ENCODE peak calls at places on chromosomes 11 and 22, in seven cellular contexts. One of them, this sample, is unnamed.

GRCh38 chr11:60305906-60306619 is 21.0 kb upstream of the MS4A6E start:
- DNase-seq in body of pancreas: no peak
- DNase-seq in suprapubic skin: no peak
- DNase-seq in A549: no peak
- DNase-seq in spleen: no peak
- DNase-seq in transverse colon: no peak
- DNase-seq in H1: no peak
- DNase-seq in this sample: no peak

GRCh38 chr22:46340676-46341075 is 5.2 kb downstream of the TRMU start:
- DNase-seq in body of pancreas: no peak
- DNase-seq in suprapubic skin: no peak
- DNase-seq in A549: no peak
- DNase-seq in spleen: peak; percentile 50
- DNase-seq in transverse colon: no peak
- DNase-seq in H1: no peak
- DNase-seq in this sample: no peak

GRCh38 chr11:38814670-38815069 is 2216.6 kb upstream of the RAG2 start:
- DNase-seq in body of pancreas: no peak
- DNase-seq in suprapubic skin: no peak
- DNase-seq in A549: no peak
- DNase-seq in spleen: no peak
- DNase-seq in transverse colon: no peak
- DNase-seq in H1: no peak
- DNase-seq in this sample: no peak

GRCh38 chr11:99256614-99257013 is 235.9 kb downstream of the CNTN5 start:
- DNase-seq in body of pancreas: no peak
- DNase-seq in suprapubic skin: no peak
- DNase-seq in A549: no peak
- DNase-seq in spleen: no peak
- DNase-seq in transverse colon: no peak
- DNase-seq in H1: no peak
- DNase-seq in this sample: no peak

GRCh38 chr22:27416553-27417427 is 384.8 kb downstream of the MN1 start:
- DNase-seq in body of pancreas: no peak
- DNase-seq in suprapubic skin: no peak
- DNase-seq in A549: peak; percentile 20
- DNase-seq in spleen: no peak
- DNase-seq in transverse colon: no peak
- DNase-seq in H1: peak; percentile 23
- DNase-seq in this sample: no peak

GRCh38 chr11:22169833-22170232 is 23.1 kb upstream of the ANO5 start:
- DNase-seq in body of pancreas: no peak
- DNase-seq in suprapubic skin: no peak
- DNase-seq in A549: peak; percentile 13
- DNase-seq in spleen: no peak
- DNase-seq in transverse colon: no peak
- DNase-seq in H1: no peak
- DNase-seq in this sample: no peak

GRCh38 chr22:22235564-22235963 is 9.0 kb upstream of the VPREB1 start:
- DNase-seq in body of pancreas: peak; percentile 34
- DNase-seq in suprapubic skin: no peak
- DNase-seq in A549: peak; percentile 27
- DNase-seq in spleen: no peak
- DNase-seq in transverse colon: peak; percentile 46
- DNase-seq in H1: no peak
- DNase-seq in this sample: peak; percentile 45

GRCh38 chr11:101428918-101429317 is 154.9 kb downstream of the TRPC6 start:
- DNase-seq in body of pancreas: peak; percentile 15
- DNase-seq in suprapubic skin: no peak
- DNase-seq in A549: peak; percentile 46
- DNase-seq in spleen: no peak
- DNase-seq in transverse colon: no peak
- DNase-seq in H1: no peak
- DNase-seq in this sample: no peak

GRCh38 chr11:45725121-45725520 is 59.7 kb upstream of the CHST1 start:
- DNase-seq in body of pancreas: no peak
- DNase-seq in suprapubic skin: no peak
- DNase-seq in A549: no peak
- DNase-seq in spleen: no peak
- DNase-seq in transverse colon: no peak
- DNase-seq in H1: no peak
- DNase-seq in this sample: no peak

GRCh38 chr11:133181066-133181465 is 351.2 kb downstream of the OPCML start:
- DNase-seq in body of pancreas: no peak
- DNase-seq in suprapubic skin: no peak
- DNase-seq in A549: no peak
- DNase-seq in spleen: no peak
- DNase-seq in transverse colon: no peak
- DNase-seq in H1: no peak
- DNase-seq in this sample: no peak

GRCh38 chr11:35348898-35349687 is 70.3 kb downstream of the SLC1A2 start:
- DNase-seq in body of pancreas: no peak
- DNase-seq in suprapubic skin: no peak
- DNase-seq in A549: no peak
- DNase-seq in spleen: no peak
- DNase-seq in transverse colon: no peak
- DNase-seq in H1: no peak
- DNase-seq in this sample: no peak

GRCh38 chr11:73384871-73385692 is 8.9 kb downstream of the RELT start:
- DNase-seq in body of pancreas: peak; percentile 71
- DNase-seq in suprapubic skin: no peak
- DNase-seq in A549: no peak
- DNase-seq in spleen: peak; percentile 97
- DNase-seq in transverse colon: peak; percentile 71
- DNase-seq in H1: no peak
- DNase-seq in this sample: peak; percentile 60

GRCh38 chr11:20367313-20367948 is 3.9 kb downstream of the HTATIP2 start:
- DNase-seq in body of pancreas: no peak
- DNase-seq in suprapubic skin: no peak
- DNase-seq in A549: peak; percentile 70
- DNase-seq in spleen: no peak
- DNase-seq in transverse colon: peak; percentile 49
- DNase-seq in H1: no peak
- DNase-seq in this sample: peak; percentile 85

GRCh38 chr22:39296535-39296934 is 22.9 kb downstream of the RPL3 start:
- DNase-seq in body of pancreas: no peak
- DNase-seq in suprapubic skin: no peak
- DNase-seq in A549: no peak
- DNase-seq in spleen: no peak
- DNase-seq in transverse colon: no peak
- DNase-seq in H1: no peak
- DNase-seq in this sample: no peak

GRCh38 chr11:129937592-129938238 is 42.3 kb upstream of the NFRKB start:
- DNase-seq in body of pancreas: no peak
- DNase-seq in suprapubic skin: no peak
- DNase-seq in A549: no peak
- DNase-seq in spleen: no peak
- DNase-seq in transverse colon: no peak
- DNase-seq in H1: no peak
- DNase-seq in this sample: no peak

GRCh38 chr11:118219244-118219643 is 5.6 kb downstream of the JAML start:
- DNase-seq in body of pancreas: no peak
- DNase-seq in suprapubic skin: no peak
- DNase-seq in A549: no peak
- DNase-seq in spleen: no peak
- DNase-seq in transverse colon: no peak
- DNase-seq in H1: no peak
- DNase-seq in this sample: no peak

GRCh38 chr11:13339196-13340153 is 61.9 kb downstream of the BMAL1 start:
- DNase-seq in body of pancreas: no peak
- DNase-seq in suprapubic skin: no peak
- DNase-seq in A549: peak; percentile 89
- DNase-seq in spleen: no peak
- DNase-seq in transverse colon: no peak
- DNase-seq in H1: no peak
- DNase-seq in this sample: peak; percentile 49

GRCh38 chr22:48445113-48445827 is 1382.4 kb downstream of the BRD1 start:
- DNase-seq in body of pancreas: no peak
- DNase-seq in suprapubic skin: no peak
- DNase-seq in A549: peak; percentile 9
- DNase-seq in spleen: peak; percentile 50
- DNase-seq in transverse colon: no peak
- DNase-seq in H1: no peak
- DNase-seq in this sample: no peak

GRCh38 chr11:69928124-69928523 is 108.9 kb upstream of the FGF3 start:
- DNase-seq in body of pancreas: no peak
- DNase-seq in suprapubic skin: no peak
- DNase-seq in A549: no peak
- DNase-seq in spleen: peak; percentile 50
- DNase-seq in transverse colon: no peak
- DNase-seq in H1: no peak
- DNase-seq in this sample: no peak

GRCh38 chr22:28021116-28021997 is 102.3 kb upstream of the PITPNB start:
- DNase-seq in body of pancreas: no peak
- DNase-seq in suprapubic skin: peak; percentile 72
- DNase-seq in A549: no peak
- DNase-seq in spleen: peak; percentile 59
- DNase-seq in transverse colon: no peak
- DNase-seq in H1: no peak
- DNase-seq in this sample: peak; percentile 52

GRCh38 chr22:37808294-37808657 is 542 bp downstream of the GCAT start:
- DNase-seq in body of pancreas: no peak
- DNase-seq in suprapubic skin: no peak
- DNase-seq in A549: no peak
- DNase-seq in spleen: no peak
- DNase-seq in transverse colon: no peak
- DNase-seq in H1: no peak
- DNase-seq in this sample: peak; percentile 43

GRCh38 chr11:122307480-122308085 is 191.6 kb upstream of the BLID start:
- DNase-seq in body of pancreas: no peak
- DNase-seq in suprapubic skin: no peak
- DNase-seq in A549: no peak
- DNase-seq in spleen: no peak
- DNase-seq in transverse colon: no peak
- DNase-seq in H1: no peak
- DNase-seq in this sample: no peak

GRCh38 chr11:130865091-130865771 is 51.0 kb downstream of the SNX19 start:
- DNase-seq in body of pancreas: no peak
- DNase-seq in suprapubic skin: no peak
- DNase-seq in A549: no peak
- DNase-seq in spleen: no peak
- DNase-seq in transverse colon: no peak
- DNase-seq in H1: no peak
- DNase-seq in this sample: no peak

GRCh38 chr11:118341749-118342489 is 586 bp downstream of the CD3D start:
- DNase-seq in body of pancreas: no peak
- DNase-seq in suprapubic skin: no peak
- DNase-seq in A549: no peak
- DNase-seq in spleen: no peak
- DNase-seq in transverse colon: no peak
- DNase-seq in H1: no peak
- DNase-seq in this sample: no peak

GRCh38 chr11:1917523-1918435 is 1.7 kb upstream of the TNNT3 start:
- DNase-seq in body of pancreas: no peak
- DNase-seq in suprapubic skin: no peak
- DNase-seq in A549: no peak
- DNase-seq in spleen: peak; percentile 85
- DNase-seq in transverse colon: no peak
- DNase-seq in H1: no peak
- DNase-seq in this sample: peak; percentile 60

GRCh38 chr22:50271519-50271970 is 1.4 kb upstream of the MAPK11 start:
- DNase-seq in body of pancreas: peak; percentile 51
- DNase-seq in suprapubic skin: no peak
- DNase-seq in A549: peak; percentile 52
- DNase-seq in spleen: peak; percentile 88
- DNase-seq in transverse colon: peak; percentile 75
- DNase-seq in H1: no peak
- DNase-seq in this sample: peak; percentile 80

DNA sequence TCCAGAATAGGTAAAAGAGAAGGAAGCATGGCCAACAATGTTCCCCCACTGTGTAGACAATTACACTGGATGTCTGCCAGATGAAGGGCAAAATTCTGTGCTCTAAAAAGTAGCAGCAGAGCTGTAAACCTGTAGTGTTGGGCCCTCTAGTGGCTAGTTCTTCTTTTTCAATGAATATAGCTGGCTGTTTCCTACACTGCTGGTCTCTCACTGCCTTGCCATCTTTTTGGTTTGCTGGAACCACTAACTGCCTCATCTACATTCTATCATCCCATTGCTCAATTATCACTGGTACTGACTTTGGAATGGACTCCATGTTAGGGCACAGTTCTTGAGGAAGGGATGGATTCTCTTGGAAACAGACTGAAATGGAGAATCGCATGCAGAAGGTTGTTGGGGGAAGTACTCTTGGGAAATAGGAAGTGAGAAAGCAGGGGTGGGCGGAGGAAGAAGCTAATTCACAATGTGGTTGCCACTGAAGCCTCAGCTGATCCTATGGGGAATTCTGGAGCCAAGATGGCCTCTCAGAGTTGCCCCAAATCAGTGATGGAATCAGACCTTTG is 17.9 kb downstream of the KCNE3 start:
- DNase-seq in body of pancreas: peak; percentile 77
- DNase-seq in suprapubic skin: no peak
- DNase-seq in A549: peak; percentile 74
- DNase-seq in spleen: no peak
- DNase-seq in transverse colon: peak; percentile 39
- DNase-seq in H1: no peak
- DNase-seq in this sample: peak; percentile 63
- TF ChIP-seq CTCF in body of pancreas: peak; percentile 52
- TF ChIP-seq CTCF in suprapubic skin: peak; percentile 65
- TF ChIP-seq CTCF in A549: peak; percentile 94
- TF ChIP-seq CTCF in spleen: peak; percentile 77
- TF ChIP-seq CTCF in transverse colon: peak; percentile 70
- TF ChIP-seq CTCF in H1: no peak
- TF ChIP-seq CTCF in this sample: peak; percentile 87

GRCh38 chr22:17789379-17790200 is 15.3 kb upstream of the BID start:
- DNase-seq in body of pancreas: no peak
- DNase-seq in suprapubic skin: no peak
- DNase-seq in A549: no peak
- DNase-seq in spleen: no peak
- DNase-seq in transverse colon: no peak
- DNase-seq in H1: no peak
- DNase-seq in this sample: no peak
- H3K27ac ChIP-seq in body of pancreas: no peak overlapping the region
- H3K27ac ChIP-seq in suprapubic skin: no peak overlapping the region
- H3K27ac ChIP-seq in A549: no peak overlapping the region
- H3K27ac ChIP-seq in spleen: no peak overlapping the region
- H3K27ac ChIP-seq in transverse colon: no peak overlapping the region
- H3K27ac ChIP-seq in H1: no peak overlapping the region
- H3K27ac ChIP-seq in this sample: no peak overlapping the region

GRCh38 chr11:64676253-64676615 is 46.8 kb downstream of the NRXN2 start:
- DNase-seq in body of pancreas: no peak
- DNase-seq in suprapubic skin: no peak
- DNase-seq in A549: no peak
- DNase-seq in spleen: no peak
- DNase-seq in transverse colon: no peak
- DNase-seq in H1: no peak
- DNase-seq in this sample: no peak
- TF ChIP-seq POLR2A in body of pancreas: no peak
- TF ChIP-seq POLR2A in suprapubic skin: no peak
- TF ChIP-seq POLR2A in A549: no peak
- TF ChIP-seq POLR2A in spleen: no peak
- TF ChIP-seq POLR2A in transverse colon: no peak
- TF ChIP-seq POLR2A in H1: no peak
- TF ChIP-seq POLR2A in this sample: no peak

DNA sequence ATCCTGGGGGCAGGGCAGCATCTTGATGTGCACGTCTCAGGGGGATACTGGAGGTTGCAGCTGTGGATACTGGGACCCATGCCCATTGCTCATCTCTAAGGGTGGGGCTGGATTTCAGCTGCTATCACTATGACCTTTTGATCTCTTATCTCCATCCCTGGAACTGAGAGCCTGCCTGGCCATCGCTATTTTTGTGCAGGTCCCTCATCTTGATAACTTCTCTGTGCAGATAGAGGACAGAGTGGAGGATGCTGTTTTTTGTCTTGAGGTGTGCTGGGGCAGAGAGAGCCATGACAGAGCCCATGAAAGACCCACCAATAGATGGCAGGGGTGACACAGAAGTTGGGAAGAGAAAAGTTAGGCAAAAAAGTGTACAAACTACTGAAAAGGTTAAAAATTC is 5.1 kb upstream of the INSC start:
- DNase-seq in body of pancreas: no peak
- DNase-seq in suprapubic skin: no peak
- DNase-seq in A549: no peak
- DNase-seq in spleen: no peak
- DNase-seq in transverse colon: no peak
- DNase-seq in H1: no peak
- DNase-seq in this sample: no peak
- TF ChIP-seq CTCF in body of pancreas: no peak
- TF ChIP-seq CTCF in suprapubic skin: no peak
- TF ChIP-seq CTCF in A549: no peak
- TF ChIP-seq CTCF in spleen: no peak
- TF ChIP-seq CTCF in transverse colon: no peak
- TF ChIP-seq CTCF in H1: no peak
- TF ChIP-seq CTCF in this sample: no peak

This sample was measured in adrenal gland.